ENCODE peak calls at places on chromosomes 3 and 15, in seven cellular contexts. One of them, this sample, is unnamed.
A peak's percentile ranks its signal among the peaks of the same experiment; 100 is the strongest.

GRCh38 chr15:96324192-96324895 is 6.2 kb upstream of the NR2F2 start:
- DNase-seq in pancreas: no peak
- DNase-seq in activated B cell treated with CpG ODN at 0.5 μM for 24 hours: no peak
- DNase-seq in HepG2: no peak
- DNase-seq in lower lobe of right lung: no peak
- DNase-seq in Peyer's patch: no peak
- DNase-seq in HCT116: no peak
- DNase-seq in this sample: no peak

GRCh38 chr15:33021806-33022389 is 172.6 kb downstream of the FMN1 start:
- DNase-seq in lower lobe of right lung: no peak
- DNase-seq in pancreas: no peak
- DNase-seq in Peyer's patch: no peak
- DNase-seq in HepG2: peak; percentile 22
- DNase-seq in HCT116: peak; percentile 47
- DNase-seq in activated B cell treated with CpG ODN at 0.5 μM for 24 hours: no peak
- DNase-seq in this sample: no peak

GRCh38 chr15:89809093-89809786 is 5.4 kb downstream of the ANPEP start:
- DNase-seq in activated B cell treated with CpG ODN at 0.5 μM for 24 hours: no peak
- DNase-seq in HCT116: no peak
- DNase-seq in HepG2: peak; percentile 88
- DNase-seq in pancreas: peak; percentile 64
- DNase-seq in Peyer's patch: peak; percentile 44
- DNase-seq in lower lobe of right lung: peak; percentile 24
- DNase-seq in this sample: no peak

GRCh38 chr3:72661115-72661457 is 187.2 kb downstream of the SHQ1 start:
- DNase-seq in HepG2: no peak
- DNase-seq in pancreas: peak; percentile 95
- DNase-seq in Peyer's patch: no peak
- DNase-seq in activated B cell treated with CpG ODN at 0.5 μM for 24 hours: no peak
- DNase-seq in HCT116: peak; percentile 67
- DNase-seq in lower lobe of right lung: peak; percentile 75
- DNase-seq in this sample: no peak

GRCh38 chr15:99504071-99504822 is 61.5 kb upstream of the MEF2A start:
- DNase-seq in activated B cell treated with CpG ODN at 0.5 μM for 24 hours: no peak
- DNase-seq in pancreas: no peak
- DNase-seq in Peyer's patch: no peak
- DNase-seq in HCT116: no peak
- DNase-seq in lower lobe of right lung: no peak
- DNase-seq in HepG2: no peak
- DNase-seq in this sample: no peak

GRCh38 chr3:120350431-120350941 is 1.3 kb upstream of the LRRC58 start:
- DNase-seq in HepG2: peak; percentile 50
- DNase-seq in lower lobe of right lung: peak; percentile 45
- DNase-seq in pancreas: peak; percentile 24
- DNase-seq in Peyer's patch: no peak
- DNase-seq in activated B cell treated with CpG ODN at 0.5 μM for 24 hours: no peak
- DNase-seq in HCT116: no peak
- DNase-seq in this sample: no peak

GRCh38 chr15:28185148-28185895 is 86.2 kb upstream of the OCA2 start:
- DNase-seq in HCT116: no peak
- DNase-seq in pancreas: no peak
- DNase-seq in HepG2: no peak
- DNase-seq in Peyer's patch: no peak
- DNase-seq in activated B cell treated with CpG ODN at 0.5 μM for 24 hours: no peak
- DNase-seq in lower lobe of right lung: no peak
- DNase-seq in this sample: no peak

GRCh38 chr15:98174286-98174685 is 213.8 kb downstream of the ARRDC4 start:
- DNase-seq in pancreas: no peak
- DNase-seq in HepG2: no peak
- DNase-seq in activated B cell treated with CpG ODN at 0.5 μM for 24 hours: no peak
- DNase-seq in Peyer's patch: no peak
- DNase-seq in lower lobe of right lung: no peak
- DNase-seq in HCT116: no peak
- DNase-seq in this sample: no peak

GRCh38 chr15:41734079-41734478 is 40.2 kb upstream of the MAPKBP1 start:
- DNase-seq in lower lobe of right lung: no peak
- DNase-seq in activated B cell treated with CpG ODN at 0.5 μM for 24 hours: no peak
- DNase-seq in HepG2: no peak
- DNase-seq in HCT116: no peak
- DNase-seq in pancreas: no peak
- DNase-seq in Peyer's patch: no peak
- DNase-seq in this sample: no peak

GRCh38 chr15:25641762-25642161 is 202.9 kb upstream of the UBE3A start:
- DNase-seq in HCT116: no peak
- DNase-seq in HepG2: no peak
- DNase-seq in Peyer's patch: no peak
- DNase-seq in pancreas: no peak
- DNase-seq in lower lobe of right lung: no peak
- DNase-seq in activated B cell treated with CpG ODN at 0.5 μM for 24 hours: no peak
- DNase-seq in this sample: no peak

DNA sequence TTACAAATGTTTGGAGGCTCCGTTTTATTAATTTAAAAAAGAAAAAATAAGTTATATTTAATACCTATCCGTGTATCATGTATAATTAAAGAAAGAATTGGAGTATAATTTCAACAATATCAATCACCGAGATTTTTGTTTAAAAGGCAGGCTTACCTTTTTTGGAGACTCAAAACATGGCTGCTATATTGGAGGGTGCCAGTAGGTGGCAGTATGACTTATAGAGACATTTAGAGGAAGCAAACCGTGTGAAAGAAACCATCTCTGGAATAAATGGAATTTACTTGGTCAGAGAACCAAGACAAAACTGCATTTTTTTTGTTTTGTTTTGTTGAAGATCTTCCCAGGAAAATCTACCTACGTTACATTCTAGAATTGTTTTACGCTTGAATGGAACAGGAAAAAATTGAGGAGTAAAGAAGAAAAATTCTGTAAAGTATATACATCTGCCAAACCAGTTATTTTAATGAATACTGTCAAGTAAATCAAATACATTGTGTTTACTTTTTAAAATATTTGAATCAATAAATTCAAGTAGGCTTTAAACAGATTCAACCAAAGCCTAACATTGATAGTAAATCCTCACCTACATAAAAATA is 802.6 kb upstream of the ALCAM start:
- DNase-seq in pancreas: peak; percentile 25
- DNase-seq in HCT116: peak; percentile 42
- DNase-seq in lower lobe of right lung: no peak
- DNase-seq in activated B cell treated with CpG ODN at 0.5 μM for 24 hours: no peak
- DNase-seq in Peyer's patch: no peak
- DNase-seq in HepG2: peak; percentile 49
- DNase-seq in this sample: no peak
- TF ChIP-seq CTCF in pancreas: no peak
- TF ChIP-seq CTCF in HCT116: peak; percentile 73
- TF ChIP-seq CTCF in lower lobe of right lung: peak; percentile 80
- TF ChIP-seq CTCF in activated B cell treated with CpG ODN at 0.5 μM for 24 hours: peak; percentile 64
- TF ChIP-seq CTCF in Peyer's patch: peak; percentile 48
- TF ChIP-seq CTCF in HepG2: peak; percentile 61
- TF ChIP-seq CTCF in this sample: peak; percentile 88

GRCh38 chr3:104604326-104605010 is 762.2 kb upstream of the ALCAM start:
- DNase-seq in pancreas: no peak
- DNase-seq in HepG2: no peak
- DNase-seq in activated B cell treated with CpG ODN at 0.5 μM for 24 hours: no peak
- DNase-seq in lower lobe of right lung: no peak
- DNase-seq in HCT116: peak; percentile 18
- DNase-seq in Peyer's patch: no peak
- DNase-seq in this sample: no peak
- TF ChIP-seq CTCF in pancreas: no peak
- TF ChIP-seq CTCF in HepG2: no peak
- TF ChIP-seq CTCF in activated B cell treated with CpG ODN at 0.5 μM for 24 hours: no peak
- TF ChIP-seq CTCF in lower lobe of right lung: peak; percentile 35
- TF ChIP-seq CTCF in HCT116: peak; percentile 31
- TF ChIP-seq CTCF in Peyer's patch: no peak
- TF ChIP-seq CTCF in this sample: peak; percentile 12

GRCh38 chr3:178384302-178384939 is 151.8 kb upstream of the KCNMB2 start:
- DNase-seq in lower lobe of right lung: no peak
- DNase-seq in pancreas: no peak
- DNase-seq in HCT116: no peak
- DNase-seq in Peyer's patch: no peak
- DNase-seq in activated B cell treated with CpG ODN at 0.5 μM for 24 hours: no peak
- DNase-seq in HepG2: no peak
- DNase-seq in this sample: no peak
- TF ChIP-seq CTCF in lower lobe of right lung: no peak
- TF ChIP-seq CTCF in pancreas: no peak
- TF ChIP-seq CTCF in HCT116: no peak
- TF ChIP-seq CTCF in Peyer's patch: no peak
- TF ChIP-seq CTCF in activated B cell treated with CpG ODN at 0.5 μM for 24 hours: no peak
- TF ChIP-seq CTCF in HepG2: no peak
- TF ChIP-seq CTCF in this sample: no peak

DNA sequence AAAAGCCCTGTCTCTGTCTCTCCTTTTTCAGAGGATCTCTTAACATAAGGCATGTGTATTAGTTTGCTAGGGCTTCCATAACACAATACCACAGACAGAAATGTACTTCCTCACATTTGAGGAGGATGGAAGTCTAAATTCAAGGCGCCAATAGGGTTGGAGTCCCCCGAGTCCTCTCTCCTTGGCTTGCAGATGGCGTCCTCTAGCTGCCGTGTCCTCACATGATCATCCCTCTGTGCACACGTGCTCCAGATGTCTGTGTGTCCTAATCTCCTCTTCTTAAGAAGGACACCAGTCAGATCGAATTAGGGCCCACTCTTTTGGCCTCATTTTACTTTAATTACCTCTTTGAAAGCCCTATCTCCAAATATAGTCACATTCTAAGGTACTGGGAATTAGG is 23.1 kb upstream of the BFSP2 start:
- DNase-seq in HCT116: no peak
- DNase-seq in lower lobe of right lung: no peak
- DNase-seq in HepG2: no peak
- DNase-seq in Peyer's patch: no peak
- DNase-seq in pancreas: no peak
- DNase-seq in activated B cell treated with CpG ODN at 0.5 μM for 24 hours: no peak
- DNase-seq in this sample: no peak
- TF ChIP-seq CTCF in HCT116: no peak
- TF ChIP-seq CTCF in lower lobe of right lung: no peak
- TF ChIP-seq CTCF in HepG2: no peak
- TF ChIP-seq CTCF in Peyer's patch: no peak
- TF ChIP-seq CTCF in pancreas: no peak
- TF ChIP-seq CTCF in activated B cell treated with CpG ODN at 0.5 μM for 24 hours: no peak
- TF ChIP-seq CTCF in this sample: no peak

GRCh38 chr3:129625071-129625874 is 18.8 kb upstream of the PLXND1 start:
- DNase-seq in pancreas: peak; percentile 31
- DNase-seq in activated B cell treated with CpG ODN at 0.5 μM for 24 hours: no peak
- DNase-seq in HepG2: no peak
- DNase-seq in Peyer's patch: no peak
- DNase-seq in HCT116: no peak
- DNase-seq in lower lobe of right lung: peak; percentile 44
- DNase-seq in this sample: no peak
- TF ChIP-seq CTCF in pancreas: no peak
- TF ChIP-seq CTCF in activated B cell treated with CpG ODN at 0.5 μM for 24 hours: no peak
- TF ChIP-seq CTCF in HepG2: peak; percentile 72
- TF ChIP-seq CTCF in Peyer's patch: no peak
- TF ChIP-seq CTCF in HCT116: peak; percentile 64
- TF ChIP-seq CTCF in lower lobe of right lung: no peak
- TF ChIP-seq CTCF in this sample: no peak

GRCh38 chr15:52256366-52256765 is 39.2 kb downstream of the MYO5C start:
- DNase-seq in Peyer's patch: peak; percentile 77
- DNase-seq in pancreas: peak; percentile 75
- DNase-seq in HepG2: peak; percentile 45
- DNase-seq in HCT116: peak; percentile 62
- DNase-seq in lower lobe of right lung: no peak
- DNase-seq in activated B cell treated with CpG ODN at 0.5 μM for 24 hours: peak; percentile 46
- DNase-seq in this sample: peak; percentile 58
- TF ChIP-seq CTCF in Peyer's patch: peak; percentile 83
- TF ChIP-seq CTCF in pancreas: peak; percentile 74
- TF ChIP-seq CTCF in HepG2: peak; percentile 82
- TF ChIP-seq CTCF in HCT116: peak; percentile 66
- TF ChIP-seq CTCF in lower lobe of right lung: peak; percentile 69
- TF ChIP-seq CTCF in activated B cell treated with CpG ODN at 0.5 μM for 24 hours: no peak
- TF ChIP-seq CTCF in this sample: peak; percentile 67

DNA sequence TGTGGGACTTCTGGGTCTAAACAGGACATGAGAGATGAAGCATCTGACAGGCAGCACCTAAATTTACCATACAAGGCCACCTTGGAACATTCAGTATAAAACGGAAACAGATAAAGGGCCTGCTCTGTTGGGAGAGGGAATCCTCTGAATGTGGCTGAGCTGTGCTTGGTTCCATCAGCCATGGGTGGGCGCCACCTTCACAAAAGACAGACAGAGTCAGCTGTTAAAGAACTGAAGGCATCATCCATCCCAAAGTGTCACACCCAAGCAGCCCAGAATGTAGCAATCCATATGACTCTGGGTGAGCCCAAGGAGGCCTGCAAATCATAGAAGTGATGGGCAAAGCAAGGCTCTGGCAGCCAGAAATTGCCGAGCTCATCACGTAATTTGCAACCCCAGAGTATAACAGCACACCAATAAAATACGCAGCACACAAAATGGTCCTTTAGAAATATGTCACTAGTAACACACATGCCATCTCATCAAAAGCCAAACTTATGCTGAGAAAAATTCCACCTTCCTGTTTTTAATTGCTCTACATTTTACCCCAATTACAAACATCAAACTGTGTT is 24.8 kb upstream of the RBP1 start:
- DNase-seq in HCT116: peak; percentile 8
- DNase-seq in activated B cell treated with CpG ODN at 0.5 μM for 24 hours: no peak
- DNase-seq in pancreas: no peak
- DNase-seq in Peyer's patch: no peak
- DNase-seq in lower lobe of right lung: no peak
- DNase-seq in HepG2: no peak
- DNase-seq in this sample: no peak
- TF ChIP-seq CTCF in HCT116: peak; percentile 58
- TF ChIP-seq CTCF in activated B cell treated with CpG ODN at 0.5 μM for 24 hours: no peak
- TF ChIP-seq CTCF in pancreas: no peak
- TF ChIP-seq CTCF in Peyer's patch: peak; percentile 12
- TF ChIP-seq CTCF in lower lobe of right lung: peak; percentile 22
- TF ChIP-seq CTCF in HepG2: peak; percentile 63
- TF ChIP-seq CTCF in this sample: no peak

GRCh38 chr3:154759966-154760365 is 320.2 kb upstream of the MME start:
- DNase-seq in activated B cell treated with CpG ODN at 0.5 μM for 24 hours: no peak
- DNase-seq in HepG2: no peak
- DNase-seq in pancreas: no peak
- DNase-seq in lower lobe of right lung: no peak
- DNase-seq in HCT116: no peak
- DNase-seq in Peyer's patch: no peak
- DNase-seq in this sample: no peak

GRCh38 chr3:154753101-154753500 is 323.1 kb upstream of the GPR149 start:
- DNase-seq in activated B cell treated with CpG ODN at 0.5 μM for 24 hours: no peak
- DNase-seq in HCT116: no peak
- DNase-seq in lower lobe of right lung: no peak
- DNase-seq in pancreas: no peak
- DNase-seq in Peyer's patch: no peak
- DNase-seq in HepG2: no peak
- DNase-seq in this sample: no peak

GRCh38 chr3:154758109-154758868 is 321.8 kb upstream of the MME start:
- DNase-seq in Peyer's patch: no peak
- DNase-seq in lower lobe of right lung: no peak
- DNase-seq in activated B cell treated with CpG ODN at 0.5 μM for 24 hours: no peak
- DNase-seq in pancreas: no peak
- DNase-seq in HCT116: no peak
- DNase-seq in HepG2: no peak
- DNase-seq in this sample: no peak
- TF ChIP-seq CTCF in Peyer's patch: peak; percentile 48
- TF ChIP-seq CTCF in lower lobe of right lung: peak; percentile 48
- TF ChIP-seq CTCF in activated B cell treated with CpG ODN at 0.5 μM for 24 hours: no peak
- TF ChIP-seq CTCF in pancreas: no peak
- TF ChIP-seq CTCF in HCT116: peak; percentile 35
- TF ChIP-seq CTCF in HepG2: no peak
- TF ChIP-seq CTCF in this sample: peak; percentile 76

DNA sequence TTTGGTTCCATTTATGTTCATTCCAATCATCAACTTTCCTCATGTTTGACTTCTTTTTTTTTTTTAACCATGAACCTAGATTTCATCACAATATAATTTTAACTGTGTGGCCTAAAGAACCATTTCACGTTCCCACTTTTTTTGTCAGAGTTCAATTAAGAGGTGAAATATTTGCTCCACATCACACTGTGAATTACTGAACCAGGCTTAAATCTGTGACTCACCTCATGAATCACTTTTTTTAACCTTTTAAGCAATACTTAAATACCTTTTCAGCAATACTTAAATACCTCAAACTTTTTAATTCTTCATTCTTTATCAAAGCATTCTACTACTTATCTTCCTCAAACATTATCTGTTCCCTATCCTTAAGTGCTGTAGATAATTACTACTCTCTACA is 137.6 kb downstream of the SI start:
- DNase-seq in pancreas: no peak
- DNase-seq in HepG2: no peak
- DNase-seq in Peyer's patch: no peak
- DNase-seq in activated B cell treated with CpG ODN at 0.5 μM for 24 hours: no peak
- DNase-seq in lower lobe of right lung: no peak
- DNase-seq in HCT116: no peak
- DNase-seq in this sample: no peak
- TF ChIP-seq CTCF in pancreas: no peak
- TF ChIP-seq CTCF in HepG2: no peak
- TF ChIP-seq CTCF in Peyer's patch: no peak
- TF ChIP-seq CTCF in activated B cell treated with CpG ODN at 0.5 μM for 24 hours: no peak
- TF ChIP-seq CTCF in lower lobe of right lung: no peak
- TF ChIP-seq CTCF in HCT116: no peak
- TF ChIP-seq CTCF in this sample: no peak